ENCODE peak calls at places on chromosomes 11 and 22, in six cellular contexts. One of them, this sample, is unnamed.
A peak's percentile ranks its signal among the peaks of the same experiment; 100 is the strongest.

GRCh38 chr11:115637842-115638241 is 133.6 kb upstream of the CADM1 start:
- DNase-seq in PC-3: no peak
- DNase-seq in AG04449: no peak
- DNase-seq in bronchial epithelial cell: no peak
- DNase-seq in small intestine: peak; percentile 9
- DNase-seq in adipocyte: no peak
- DNase-seq in this sample: no peak

GRCh38 chr11:64121637-64122410 is 44.1 kb downstream of the MACROD1 start:
- DNase-seq in PC-3: peak; percentile 22
- DNase-seq in AG04449: peak; percentile 68
- DNase-seq in bronchial epithelial cell: peak; percentile 43
- DNase-seq in small intestine: no peak
- DNase-seq in adipocyte: peak; percentile 39
- DNase-seq in this sample: peak; percentile 58

GRCh38 chr11:70104419-70104818 is 26.3 kb downstream of the ANO1 start:
- DNase-seq in PC-3: no peak
- DNase-seq in AG04449: no peak
- DNase-seq in bronchial epithelial cell: no peak
- DNase-seq in small intestine: no peak
- DNase-seq in adipocyte: no peak
- DNase-seq in this sample: no peak

GRCh38 chr22:49152930-49153770 is 674.5 kb downstream of the BRD1 start:
- DNase-seq in PC-3: no peak
- DNase-seq in AG04449: no peak
- DNase-seq in bronchial epithelial cell: no peak
- DNase-seq in small intestine: peak; percentile 26
- DNase-seq in adipocyte: no peak
- DNase-seq in this sample: no peak

GRCh38 chr22:17853066-17853465 is 78.8 kb upstream of the BID start:
- DNase-seq in PC-3: no peak
- DNase-seq in AG04449: no peak
- DNase-seq in bronchial epithelial cell: no peak
- DNase-seq in small intestine: no peak
- DNase-seq in adipocyte: no peak
- DNase-seq in this sample: no peak

GRCh38 chr11:111155021-111155420 is 90.5 kb upstream of the POU2AF2 start:
- DNase-seq in PC-3: no peak
- DNase-seq in AG04449: no peak
- DNase-seq in bronchial epithelial cell: no peak
- DNase-seq in small intestine: no peak
- DNase-seq in adipocyte: peak; percentile 16
- DNase-seq in this sample: no peak

GRCh38 chr22:21098099-21098671 is 52.4 kb downstream of the LRRC74B start:
- DNase-seq in PC-3: no peak
- DNase-seq in AG04449: no peak
- DNase-seq in bronchial epithelial cell: no peak
- DNase-seq in small intestine: no peak
- DNase-seq in adipocyte: no peak
- DNase-seq in this sample: no peak

GRCh38 chr11:18731949-18732821 is 6.2 kb upstream of the IGSF22 start:
- DNase-seq in PC-3: peak; percentile 70
- DNase-seq in AG04449: no peak
- DNase-seq in bronchial epithelial cell: peak; percentile 26
- DNase-seq in small intestine: peak; percentile 44
- DNase-seq in adipocyte: peak; percentile 73
- DNase-seq in this sample: peak; percentile 36

GRCh38 chr11:15967166-15967565 is 389.2 kb downstream of the SOX6 start:
- DNase-seq in PC-3: peak; percentile 46
- DNase-seq in AG04449: no peak
- DNase-seq in bronchial epithelial cell: peak; percentile 93
- DNase-seq in small intestine: peak; percentile 90
- DNase-seq in adipocyte: peak; percentile 53
- DNase-seq in this sample: peak; percentile 87

GRCh38 chr11:71454470-71455113 is 1.6 kb downstream of the NADSYN1 start:
- DNase-seq in PC-3: peak; percentile 58
- DNase-seq in AG04449: no peak
- DNase-seq in bronchial epithelial cell: peak; percentile 59
- DNase-seq in small intestine: peak; percentile 87
- DNase-seq in adipocyte: no peak
- DNase-seq in this sample: peak; percentile 72

GRCh38 chr11:17148536-17148935 is 59.2 kb downstream of the PIK3C2A start:
- DNase-seq in PC-3: peak; percentile 27
- DNase-seq in AG04449: peak; percentile 7
- DNase-seq in bronchial epithelial cell: no peak
- DNase-seq in small intestine: no peak
- DNase-seq in adipocyte: no peak
- DNase-seq in this sample: no peak

GRCh38 chr11:46381046-46381835 is at the start of gene MDK:
- DNase-seq in PC-3: no peak
- DNase-seq in AG04449: no peak
- DNase-seq in bronchial epithelial cell: no peak
- DNase-seq in small intestine: no peak
- DNase-seq in adipocyte: peak; percentile 61
- DNase-seq in this sample: no peak

GRCh38 chr22:38845368-38845740 is 1.5 kb upstream of the NPTXR start:
- DNase-seq in PC-3: no peak
- DNase-seq in AG04449: no peak
- DNase-seq in bronchial epithelial cell: no peak
- DNase-seq in small intestine: no peak
- DNase-seq in adipocyte: no peak
- DNase-seq in this sample: no peak

GRCh38 chr11:48037709-48038468 is 57.5 kb downstream of the PTPRJ start:
- DNase-seq in PC-3: peak; percentile 27
- DNase-seq in AG04449: no peak
- DNase-seq in bronchial epithelial cell: no peak
- DNase-seq in small intestine: no peak
- DNase-seq in adipocyte: no peak
- DNase-seq in this sample: no peak

GRCh38 chr22:36277482-36278291 is 24.8 kb downstream of the APOL1 start:
- DNase-seq in PC-3: peak; percentile 50
- DNase-seq in AG04449: no peak
- DNase-seq in bronchial epithelial cell: peak; percentile 61
- DNase-seq in small intestine: peak; percentile 71
- DNase-seq in adipocyte: peak; percentile 77
- DNase-seq in this sample: peak; percentile 73
- H3K4me3 ChIP-seq in PC-3: no peak overlapping the region
- H3K4me3 ChIP-seq in AG04449: no peak overlapping the region
- H3K4me3 ChIP-seq in bronchial epithelial cell: no peak overlapping the region
- H3K4me3 ChIP-seq in small intestine: no peak overlapping the region
- H3K4me3 ChIP-seq in adipocyte: no peak overlapping the region
- H3K4me3 ChIP-seq in this sample: no peak overlapping the region

GRCh38 chr22:22144858-22145257 is 99.7 kb upstream of the VPREB1 start:
- DNase-seq in PC-3: peak; percentile 27
- DNase-seq in AG04449: no peak
- DNase-seq in bronchial epithelial cell: peak; percentile 17
- DNase-seq in small intestine: no peak
- DNase-seq in adipocyte: no peak
- DNase-seq in this sample: peak; percentile 9

GRCh38 chr22:22141031-22141430 is 103.6 kb upstream of the VPREB1 start:
- DNase-seq in PC-3: no peak
- DNase-seq in AG04449: no peak
- DNase-seq in bronchial epithelial cell: no peak
- DNase-seq in small intestine: no peak
- DNase-seq in adipocyte: no peak
- DNase-seq in this sample: no peak

GRCh38 chr22:22143448-22143847 is 101.1 kb upstream of the VPREB1 start:
- DNase-seq in PC-3: no peak
- DNase-seq in AG04449: no peak
- DNase-seq in bronchial epithelial cell: no peak
- DNase-seq in small intestine: no peak
- DNase-seq in adipocyte: no peak
- DNase-seq in this sample: no peak

GRCh38 chr22:22139364-22139763 is 105.2 kb upstream of the VPREB1 start:
- DNase-seq in PC-3: no peak
- DNase-seq in AG04449: no peak
- DNase-seq in bronchial epithelial cell: no peak
- DNase-seq in small intestine: no peak
- DNase-seq in adipocyte: no peak
- DNase-seq in this sample: no peak

GRCh38 chr22:22141771-22142591 is 102.6 kb upstream of the VPREB1 start:
- DNase-seq in PC-3: no peak
- DNase-seq in AG04449: no peak
- DNase-seq in bronchial epithelial cell: peak; percentile 7
- DNase-seq in small intestine: no peak
- DNase-seq in adipocyte: no peak
- DNase-seq in this sample: peak; percentile 12
- H3K4me3 ChIP-seq in PC-3: no peak overlapping the region
- H3K4me3 ChIP-seq in AG04449: no peak overlapping the region
- H3K4me3 ChIP-seq in bronchial epithelial cell: no peak overlapping the region
- H3K4me3 ChIP-seq in small intestine: no peak overlapping the region
- H3K4me3 ChIP-seq in adipocyte: no peak overlapping the region
- H3K4me3 ChIP-seq in this sample: no peak overlapping the region

GRCh38 chr11:74050465-74050864 is 41.6 kb upstream of the UCP3 start:
- DNase-seq in PC-3: peak; percentile 48
- DNase-seq in AG04449: no peak
- DNase-seq in bronchial epithelial cell: no peak
- DNase-seq in small intestine: no peak
- DNase-seq in adipocyte: no peak
- DNase-seq in this sample: no peak

GRCh38 chr11:74057251-74058151 is 48.6 kb upstream of the UCP3 start:
- DNase-seq in PC-3: peak; percentile 23
- DNase-seq in AG04449: no peak
- DNase-seq in bronchial epithelial cell: peak; percentile 43
- DNase-seq in small intestine: no peak
- DNase-seq in adipocyte: peak; percentile 20
- DNase-seq in this sample: peak; percentile 35

GRCh38 chr11:74055938-74056337 is 47.1 kb upstream of the UCP3 start:
- DNase-seq in PC-3: peak; percentile 91
- DNase-seq in AG04449: no peak
- DNase-seq in bronchial epithelial cell: peak; percentile 83
- DNase-seq in small intestine: no peak
- DNase-seq in adipocyte: peak; percentile 58
- DNase-seq in this sample: peak; percentile 72
- H3K4me3 ChIP-seq in PC-3: peak overlapping the region; percentile 5
- H3K4me3 ChIP-seq in AG04449: no peak overlapping the region
- H3K4me3 ChIP-seq in bronchial epithelial cell: no peak overlapping the region
- H3K4me3 ChIP-seq in small intestine: no peak overlapping the region
- H3K4me3 ChIP-seq in adipocyte: no peak overlapping the region
- H3K4me3 ChIP-seq in this sample: no peak overlapping the region

DNA sequence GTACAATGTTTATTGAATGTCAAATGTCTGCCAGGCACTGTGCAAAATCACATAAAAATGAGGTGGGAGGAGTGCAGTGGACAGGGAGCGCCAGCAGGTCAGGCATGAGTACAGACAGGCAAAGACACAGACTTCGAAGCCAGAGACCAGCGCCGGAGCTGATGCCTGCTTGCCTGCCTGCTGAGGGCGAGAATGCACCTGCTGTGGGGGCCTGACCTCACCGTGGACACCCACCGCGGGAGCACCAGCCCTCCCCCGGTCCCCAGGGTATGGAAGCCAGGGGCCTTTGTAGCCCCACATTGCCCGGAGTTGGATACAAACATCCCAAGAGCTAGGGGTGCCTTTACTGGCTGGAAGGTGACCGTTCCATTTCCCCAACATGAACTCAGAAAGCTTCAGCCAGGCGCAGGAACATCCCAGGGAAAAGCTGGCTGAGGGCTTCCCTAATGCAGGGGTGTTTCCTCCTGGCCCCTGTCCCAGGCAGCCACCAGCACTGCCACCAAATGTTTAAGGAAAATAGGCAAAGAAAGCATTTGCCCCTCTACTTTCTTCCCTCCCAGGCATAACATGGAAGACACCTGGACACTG is 17.9 kb downstream of the IFITM10 start:
- DNase-seq in PC-3: peak; percentile 11
- DNase-seq in AG04449: no peak
- DNase-seq in bronchial epithelial cell: no peak
- DNase-seq in small intestine: no peak
- DNase-seq in adipocyte: no peak
- DNase-seq in this sample: no peak
- H3K4me3 ChIP-seq in PC-3: no peak overlapping the region
- H3K4me3 ChIP-seq in AG04449: no peak overlapping the region
- H3K4me3 ChIP-seq in bronchial epithelial cell: no peak overlapping the region
- H3K4me3 ChIP-seq in small intestine: no peak overlapping the region
- H3K4me3 ChIP-seq in adipocyte: no peak overlapping the region
- H3K4me3 ChIP-seq in this sample: no peak overlapping the region

GRCh38 chr22:44693756-44694155 is 8.2 kb upstream of the PRR5 start:
- DNase-seq in PC-3: no peak
- DNase-seq in AG04449: no peak
- DNase-seq in bronchial epithelial cell: no peak
- DNase-seq in small intestine: no peak
- DNase-seq in adipocyte: no peak
- DNase-seq in this sample: no peak
- H3K4me3 ChIP-seq in PC-3: no peak overlapping the region
- H3K4me3 ChIP-seq in AG04449: no peak overlapping the region
- H3K4me3 ChIP-seq in bronchial epithelial cell: no peak overlapping the region
- H3K4me3 ChIP-seq in small intestine: no peak overlapping the region
- H3K4me3 ChIP-seq in adipocyte: no peak overlapping the region
- H3K4me3 ChIP-seq in this sample: no peak overlapping the region

DNA sequence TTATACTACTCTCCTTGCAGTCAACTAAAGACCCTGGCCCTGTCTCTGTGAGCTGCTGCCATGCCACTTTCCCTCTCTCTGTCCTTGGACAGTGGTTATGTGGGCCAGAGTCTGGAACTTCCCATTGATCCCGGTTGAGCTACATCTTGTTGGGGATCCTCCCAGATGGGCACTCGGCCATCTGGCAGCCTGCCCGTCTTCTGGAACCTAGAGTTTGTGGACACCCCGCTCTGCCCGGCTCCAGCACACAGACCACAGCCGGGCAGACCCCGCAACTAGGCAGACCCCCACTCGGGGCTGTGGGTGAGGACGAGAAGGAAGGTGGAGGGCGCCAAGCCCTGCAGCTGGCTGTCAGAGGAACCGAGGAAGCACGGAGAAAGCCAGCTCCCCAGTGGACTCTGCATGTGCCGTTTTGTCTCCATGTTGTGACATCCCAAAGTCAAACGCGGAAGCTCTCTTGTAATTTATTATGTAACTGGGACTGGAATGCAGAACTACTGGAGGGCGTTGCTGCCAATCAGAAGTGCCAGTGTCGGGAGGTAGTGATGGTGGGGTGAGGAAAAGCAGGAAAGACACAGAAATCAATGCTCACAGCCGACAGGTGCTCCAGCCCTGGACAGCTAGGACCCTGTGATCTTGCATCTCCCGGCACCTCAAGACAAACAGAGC is 207.7 kb downstream of the CEP164 start:
- DNase-seq in PC-3: no peak
- DNase-seq in AG04449: no peak
- DNase-seq in bronchial epithelial cell: no peak
- DNase-seq in small intestine: peak; percentile 74
- DNase-seq in adipocyte: no peak
- DNase-seq in this sample: peak; percentile 8
- H3K4me3 ChIP-seq in PC-3: no peak overlapping the region
- H3K4me3 ChIP-seq in AG04449: no peak overlapping the region
- H3K4me3 ChIP-seq in bronchial epithelial cell: no peak overlapping the region
- H3K4me3 ChIP-seq in small intestine: no peak overlapping the region
- H3K4me3 ChIP-seq in adipocyte: peak overlapping the region; percentile 39
- H3K4me3 ChIP-seq in this sample: no peak overlapping the region

This sample was measured in epithelial cell of esophagus.